ENCODE peak calls at places on chromosomes 2 and 18, in five cellular contexts. A is HCT116, J is Panc1, Z is A673, F is hepatocyte. N is an unnamed sample.

GRCh38 chr18:48959921-48960920 is 9.5 kb upstream of the SMAD7 start:
- DNase-seq in J (no peak), A (no peak), Z (peak; percentile 85), F (peak; percentile 34), N (peak; percentile 78)

GRCh38 chr18:6261938-6262337 is 152.8 kb downstream of the L3MBTL4 start:
- DNase-seq in F (no peak), A (no peak), J (no peak), Z (no peak), N (no peak)

GRCh38 chr2:165833156-165833555 is 39.1 kb upstream of the GALNT3 start:
- DNase-seq in J (no peak), Z (peak; percentile 6), A (no peak), F (no peak), N (peak; percentile 62)

GRCh38 chr2:85799215-85799956 is 45.6 kb downstream of the ATOH8 start:
- DNase-seq in F (peak; percentile 48), Z (no peak), J (no peak), A (peak; percentile 19), N (no peak)

GRCh38 chr18:50649821-50650220 is 89.9 kb downstream of the MAPK4 start:
- DNase-seq in A (no peak), Z (no peak), J (no peak), F (peak; percentile 58), N (peak; percentile 56)

GRCh38 chr2:37317746-37318145 is 6.9 kb downstream of the PRKD3 start:
- DNase-seq in J (no peak), Z (no peak), A (no peak), F (no peak), N (no peak)

GRCh38 chr2:28802975-28803429 is 7.6 kb upstream of the SPDYA start:
- DNase-seq in J (no peak), F (no peak), A (no peak), Z (no peak), N (no peak)

GRCh38 chr2:144136297-144136696 is 383.6 kb downstream of the ZEB2 start:
- DNase-seq in A (no peak), Z (no peak), F (no peak), J (no peak), N (no peak)

GRCh38 chr18:79863161-79863945 is 65.6 kb downstream of the KCNG2 start:
- DNase-seq in Z (no peak), A (no peak), J (no peak), F (no peak), N (no peak)

GRCh38 chr2:92072461-92073035 is 2798.7 kb upstream of the TEKT4 start:
- DNase-seq in A (no peak), J (no peak), Z (no peak), F (peak; percentile 2), N (no peak)

GRCh38 chr2:12507295-12507694 is 209.4 kb upstream of the TRIB2 start:
- DNase-seq in A (no peak), J (no peak), F (no peak), Z (peak; percentile 72), N (no peak)

GRCh38 chr2:437772-438393 is 150.0 kb upstream of the ALKAL2 start:
- DNase-seq in Z (no peak), F (no peak), A (no peak), J (no peak), N (no peak)

GRCh38 chr2:230269715-230270114 is 44.2 kb downstream of the SP140 start:
- DNase-seq in F (no peak), J (no peak), A (no peak), Z (no peak), N (no peak)

GRCh38 chr2:172196768-172197322 is 94.1 kb upstream of the DLX2 start:
- DNase-seq in F (peak; percentile 55), J (no peak), Z (no peak), A (no peak), N (peak; percentile 27)

GRCh38 chr2:43452318-43452731 is 143.5 kb downstream of the THADA start:
- DNase-seq in J (no peak), Z (peak; percentile 77), A (no peak), F (no peak), N (no peak)

GRCh38 chr2:168687314-168687713 is 115.1 kb upstream of the NOSTRIN start:
- DNase-seq in F (no peak), A (no peak), J (no peak), Z (peak; percentile 22), N (peak; percentile 46)

GRCh38 chr2:112150447-112150846 is 12.3 kb downstream of the FBLN7 start:
- DNase-seq in J (no peak), Z (no peak), F (peak; percentile 55), A (no peak), N (peak; percentile 96)

GRCh38 chr2:96549466-96549785 is 12.9 kb downstream of the ARID5A start:
- DNase-seq in A (no peak), F (peak; percentile 3), Z (no peak), J (no peak), N (no peak)

GRCh38 chr2:96550787-96551604 is 14.4 kb downstream of the ARID5A start:
- DNase-seq in Z (no peak), F (no peak), A (no peak), J (no peak), N (no peak)

GRCh38 chr2:96551605-96552283 is 15.2 kb downstream of the ARID5A start:
- DNase-seq in F (no peak), J (no peak), A (no peak), Z (no peak), N (no peak)

GRCh38 chr2:96548558-96549465 is 12.3 kb downstream of the ARID5A start:
- DNase-seq in F (peak; percentile 4), A (no peak), J (no peak), Z (no peak), N (no peak)

GRCh38 chr2:96549967-96550786 is 13.6 kb downstream of the ARID5A start:
- DNase-seq in Z (no peak), A (peak; percentile 67), J (no peak), F (peak; percentile 54), N (no peak)
- TF ChIP-seq CTCF in Z (no peak), A (peak; percentile 82), J (peak; percentile 96), F (peak; percentile 29), N (peak; percentile 22)

GRCh38 chr2:235032466-235032865 is 80.6 kb downstream of the SH3BP4 start:
- DNase-seq in A (no peak), F (no peak), Z (no peak), J (no peak), N (no peak)

GRCh38 chr2:235031686-235032373 is 80.0 kb downstream of the SH3BP4 start:
- DNase-seq in F (no peak), A (no peak), Z (no peak), J (no peak), N (no peak)

GRCh38 chr2:235030126-235030525 is 78.3 kb downstream of the SH3BP4 start:
- DNase-seq in J (no peak), F (no peak), A (no peak), Z (no peak), N (no peak)

GRCh38 chr2:235029054-235029453 is 77.2 kb downstream of the SH3BP4 start:
- DNase-seq in A (no peak), F (no peak), J (no peak), Z (no peak), N (no peak)

DNA sequence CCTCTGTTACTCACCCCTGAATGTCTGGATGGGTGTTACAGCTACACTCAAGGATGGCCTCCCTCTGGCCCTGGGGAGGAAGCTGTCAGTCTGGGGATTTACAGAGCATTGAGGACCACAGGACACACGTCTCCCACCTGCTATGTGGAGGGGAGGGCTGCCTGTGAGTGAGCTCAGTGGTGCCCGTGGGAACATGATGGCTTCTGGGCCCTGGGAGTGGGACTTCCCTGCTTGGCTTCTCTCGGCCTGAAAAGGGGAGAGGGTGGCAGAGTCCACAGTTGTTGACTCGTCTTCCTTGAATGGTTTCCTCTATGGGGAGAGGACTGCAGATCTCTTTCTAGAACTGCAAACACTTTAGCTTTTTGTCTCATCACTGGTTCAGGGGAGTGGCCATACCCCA is 79.1 kb downstream of the SH3BP4 start:
- DNase-seq in J (no peak), Z (no peak), F (no peak), A (no peak), N (no peak)
- H3K27ac ChIP-seq in J (peak overlapping the region; percentile 57), Z (no peak overlapping the region), F (no peak overlapping the region), A (no peak overlapping the region), N (no peak overlapping the region)

GRCh38 chr2:95001701-95002100 is 23.8 kb upstream of the MAL start:
- DNase-seq in F (no peak), Z (no peak), A (no peak), J (no peak), N (no peak)
- H3K27me3 ChIP-seq in F (no peaks in the 10 kb centered on the region), Z (no peaks in the 10 kb centered on the region), A (no peaks in the 10 kb centered on the region), J (no peaks in the 10 kb centered on the region), N (peaks cover 13% of the 10 kb centered on the region)

GRCh38 chr2:9644021-9644420 is 13.2 kb upstream of the YWHAQ start:
- DNase-seq in F (no peak), Z (no peak), J (no peak), A (no peak), N (no peak)

GRCh38 chr2:9641641-9642040 is 10.8 kb upstream of the YWHAQ start:
- DNase-seq in J (no peak), F (no peak), A (no peak), Z (no peak), N (no peak)

GRCh38 chr2:9646631-9647030 is 15.8 kb upstream of the YWHAQ start:
- DNase-seq in A (no peak), J (no peak), Z (no peak), F (no peak), N (no peak)

GRCh38 chr2:9647884-9648283 is 17.1 kb upstream of the YWHAQ start:
- DNase-seq in Z (no peak), F (no peak), J (no peak), A (no peak), N (no peak)

DNA sequence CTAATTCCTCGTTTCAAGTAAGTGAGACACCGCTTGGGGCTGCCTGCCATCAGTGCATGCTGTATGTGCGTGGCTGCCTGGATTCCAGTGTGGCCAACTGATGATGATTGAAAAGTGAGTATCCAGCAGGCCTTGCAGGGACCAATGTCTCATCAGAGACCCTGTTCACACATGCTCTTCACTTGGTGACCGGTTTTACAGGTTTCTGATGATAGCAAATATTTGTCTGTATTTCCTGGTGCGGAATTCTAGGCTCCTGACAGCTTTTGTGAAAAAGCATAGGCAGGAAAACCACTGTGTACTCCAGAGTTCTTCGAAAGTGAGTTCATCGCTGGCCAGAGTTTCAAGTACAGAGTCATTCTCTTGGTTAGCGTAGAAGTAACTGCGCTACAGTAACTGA is 13.8 kb upstream of the YWHAQ start:
- DNase-seq in F (peak; percentile 71), J (no peak), A (no peak), Z (no peak), N (no peak)
- TF ChIP-seq CTCF in F (no peak), J (no peak), A (no peak), Z (no peak), N (no peak)

GRCh38 chr18:62975785-62976184 is 260.4 kb downstream of the PHLPP1 start:
- DNase-seq in A (no peak), J (no peak), F (no peak), Z (no peak), N (no peak)
- H3K27ac ChIP-seq in A (no peak overlapping the region), J (no peak overlapping the region), F (no peak overlapping the region), Z (no peak overlapping the region), N (no peak overlapping the region)

GRCh38 chr2:74515271-74516069 is 1.2 kb downstream of the TLX2 start:
- DNase-seq in J (no peak), Z (no peak), A (no peak), F (no peak), N (no peak)
- H3K27me3 ChIP-seq in J (no peaks in the 10 kb centered on the region), Z (peaks cover 75% of the 10 kb centered on the region), A (no peaks in the 10 kb centered on the region), F (peaks cover 98% of the 10 kb centered on the region), N (peaks cover 72% of the 10 kb centered on the region)